ENCODE peak calls at places on chromosomes 3 and 15, in six cellular contexts. L is AG09319; M is SJCRH30; U is stimulated activated CD8-positive, alpha-beta memory T cell treated with anti-CD3 and anti-CD28 coated beads, Interleukin-15, amount 100 ng/mL, for 48 hours; J is substantia nigra; Q is activated naive CD4-positive, alpha-beta T cell treated with Interleukin-2 at 50 U/mL for 16 hours. R is an unnamed sample.

GRCh38 chr3:79057756-79058155 is 710.0 kb downstream of the ROBO1 start:
- DNase-seq in L (no peak), M (peak; percentile 53), U (no peak), J (no peak), Q (no peak), R (no peak)

GRCh38 chr15:93037341-93038063 is 51.5 kb downstream of the RGMA start:
- DNase-seq in L (no peak), M (peak; percentile 100), U (no peak), J (no peak), Q (no peak), R (no peak)

GRCh38 chr3:22401499-22401898 is 650.5 kb upstream of the ZNF385D start:
- DNase-seq in L (no peak), M (no peak), U (no peak), J (no peak), Q (no peak), R (no peak)

GRCh38 chr15:71303977-71304376 is 188.7 kb downstream of the THSD4 start:
- DNase-seq in L (no peak), M (no peak), U (no peak), J (no peak), Q (no peak), R (no peak)

GRCh38 chr3:37074178-37074577 is 80.9 kb downstream of the MLH1 start:
- DNase-seq in L (no peak), M (no peak), U (no peak), J (no peak), Q (no peak), R (peak; percentile 43)

GRCh38 chr15:76162050-76162425 is 102.3 kb downstream of the TMEM266 start:
- DNase-seq in L (no peak), M (no peak), U (no peak), J (no peak), Q (no peak), R (no peak)

GRCh38 chr3:155317211-155317610 is 23.7 kb upstream of the STRIT1 start:
- DNase-seq in L (no peak), M (no peak), U (no peak), J (no peak), Q (no peak), R (no peak)

GRCh38 chr3:62768896-62769295 is 106.3 kb downstream of the CADPS start:
- DNase-seq in L (no peak), M (no peak), U (no peak), J (no peak), Q (no peak), R (no peak)

GRCh38 chr3:81760215-81760614 is 1.2 kb downstream of the GBE1 start:
- DNase-seq in L (no peak), M (no peak), U (no peak), J (no peak), Q (no peak), R (no peak)

GRCh38 chr15:23035964-23036566 is 3.3 kb downstream of the TUBGCP5 start:
- DNase-seq in L (no peak), M (peak; percentile 61), U (no peak), J (no peak), Q (peak; percentile 54), R (no peak)

GRCh38 chr3:120752865-120753264 is 10.3 kb downstream of the GTF2E1 start:
- DNase-seq in L (no peak), M (no peak), U (no peak), J (no peak), Q (no peak), R (no peak)

GRCh38 chr15:82709081-82709420 is 624 bp downstream of the AP3B2 start:
- DNase-seq in L (no peak), M (no peak), U (no peak), J (no peak), Q (no peak), R (no peak)

GRCh38 chr3:127775398-127776109 is 46.8 kb downstream of the MGLL start:
- DNase-seq in L (no peak), M (peak; percentile 98), U (no peak), J (no peak), Q (no peak), R (no peak)

GRCh38 chr15:42402806-42403205 is 43.5 kb downstream of the CAPN3 start:
- DNase-seq in L (no peak), M (no peak), U (no peak), J (no peak), Q (no peak), R (no peak)

GRCh38 chr15:56760186-56760585 is 26.9 kb upstream of the ZNF280D start:
- DNase-seq in L (no peak), M (peak; percentile 10), U (no peak), J (no peak), Q (no peak), R (no peak)

GRCh38 chr3:13574798-13575451 is 26.0 kb downstream of the FBLN2 start:
- DNase-seq in L (no peak), M (no peak), U (peak; percentile 27), J (no peak), Q (peak; percentile 14), R (no peak)

GRCh38 chr3:123758081-123758564 is 126.0 kb downstream of the MYLK start:
- DNase-seq in L (no peak), M (peak; percentile 41), U (no peak), J (no peak), Q (no peak), R (peak; percentile 97)

GRCh38 chr3:23874359-23875120 is 42.2 kb downstream of the NKIRAS1 start:
- DNase-seq in L (no peak), M (no peak), U (no peak), J (no peak), Q (no peak), R (peak; percentile 53)

GRCh38 chr3:13401149-13401548 is 19.0 kb downstream of the NUP210 start:
- DNase-seq in L (no peak), M (no peak), U (no peak), J (no peak), Q (no peak), R (no peak)

GRCh38 chr3:32376098-32376497 is 15.6 kb upstream of the CMTM7 start:
- DNase-seq in L (no peak), M (no peak), U (no peak), J (no peak), Q (no peak), R (no peak)

GRCh38 chr3:110995461-110996226 is 76.0 kb upstream of the NECTIN3 start:
- DNase-seq in L (peak; percentile 4), M (peak; percentile 52), U (no peak), J (no peak), Q (no peak), R (peak; percentile 43)

GRCh38 chr3:72384602-72385001 is 463.6 kb downstream of the SHQ1 start:
- DNase-seq in L (no peak), M (no peak), U (no peak), J (no peak), Q (no peak), R (no peak)